ENCODE peak calls at places on chromosomes 1 and 21, in seven cellular contexts. One of them, this sample, is unnamed. For H3K4me1 and H3K9me2, the result is how much of the 10 kb centered on the place peaks cover.

GRCh38 chr1:28246427-28246832 is 10.5 kb downstream of the ATP5IF1 start:
- DNase-seq in hepatocyte: peak
- DNase-seq in GM23248: peak
- DNase-seq in GM23338: peak
- DNase-seq in OCI-LY7: peak
- DNase-seq in HCT116: no peak
- DNase-seq in SK-N-SH: no peak
- DNase-seq in this sample: peak

GRCh38 chr1:244361764-244362473 is 89.8 kb downstream of the ADSS2 start:
- DNase-seq in hepatocyte: peak
- DNase-seq in SK-N-SH: no peak
- DNase-seq in HCT116: no peak
- DNase-seq in GM23338: peak
- DNase-seq in OCI-LY7: no peak
- DNase-seq in GM23248: peak
- DNase-seq in this sample: no peak

GRCh38 chr1:40038693-40039092 is 1.8 kb upstream of the CAP1 start:
- DNase-seq in GM23248: no peak
- DNase-seq in GM23338: no peak
- DNase-seq in HCT116: no peak
- DNase-seq in OCI-LY7: peak
- DNase-seq in hepatocyte: no peak
- DNase-seq in SK-N-SH: no peak
- DNase-seq in this sample: no peak

GRCh38 chr1:6276765-6277555 is 16.1 kb upstream of the GPR153 start:
- DNase-seq in HCT116: no peak
- DNase-seq in SK-N-SH: no peak
- DNase-seq in OCI-LY7: no peak
- DNase-seq in hepatocyte: no peak
- DNase-seq in GM23338: no peak
- DNase-seq in GM23248: no peak
- DNase-seq in this sample: no peak

GRCh38 chr1:193322218-193322617 is 135.8 kb upstream of the B3GALT2 start:
- DNase-seq in GM23338: peak
- DNase-seq in HCT116: peak
- DNase-seq in GM23248: peak
- DNase-seq in hepatocyte: no peak
- DNase-seq in SK-N-SH: no peak
- DNase-seq in OCI-LY7: no peak
- DNase-seq in this sample: peak

GRCh38 chr1:11422701-11423100 is 56.3 kb upstream of the DISP3 start:
- DNase-seq in GM23338: no peak
- DNase-seq in GM23248: no peak
- DNase-seq in OCI-LY7: no peak
- DNase-seq in HCT116: no peak
- DNase-seq in hepatocyte: no peak
- DNase-seq in SK-N-SH: no peak
- DNase-seq in this sample: no peak

GRCh38 chr21:45630876-45631275 is 12.6 kb upstream of the PCBP3 start:
- DNase-seq in SK-N-SH: no peak
- DNase-seq in GM23248: no peak
- DNase-seq in hepatocyte: peak
- DNase-seq in HCT116: no peak
- DNase-seq in GM23338: no peak
- DNase-seq in OCI-LY7: no peak
- DNase-seq in this sample: no peak

GRCh38 chr1:238991730-238992490 is 394.5 kb upstream of the CHRM3 start:
- DNase-seq in GM23338: no peak
- DNase-seq in GM23248: no peak
- DNase-seq in OCI-LY7: no peak
- DNase-seq in HCT116: no peak
- DNase-seq in hepatocyte: no peak
- DNase-seq in SK-N-SH: peak
- DNase-seq in this sample: no peak

GRCh38 chr1:39562886-39563285 is 13.7 kb downstream of the PABPC4 start:
- DNase-seq in GM23338: no peak
- DNase-seq in OCI-LY7: no peak
- DNase-seq in GM23248: no peak
- DNase-seq in SK-N-SH: no peak
- DNase-seq in HCT116: no peak
- DNase-seq in hepatocyte: no peak
- DNase-seq in this sample: no peak

DNA sequence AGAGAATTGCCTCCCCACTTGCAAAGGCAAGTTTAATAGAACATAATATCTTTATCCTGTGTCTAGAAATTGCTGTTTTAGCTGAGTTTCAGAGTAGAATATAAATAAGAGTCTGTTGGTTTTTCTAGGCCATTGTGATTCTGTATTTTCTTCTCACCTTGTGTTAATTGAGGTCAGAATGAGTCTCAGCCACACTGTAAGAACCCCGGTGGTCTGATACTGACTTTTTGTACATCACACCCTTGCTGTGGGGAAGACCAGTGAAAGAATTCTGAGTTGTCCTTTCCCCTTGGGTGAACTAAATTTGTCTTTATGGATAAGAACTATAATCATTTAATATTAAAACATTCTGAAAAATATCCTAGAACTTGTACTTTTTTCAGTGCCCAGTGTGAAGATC is 6.8 kb downstream of the HIPK1 start:
- DNase-seq in GM23248: no peak
- DNase-seq in HCT116: no peak
- DNase-seq in GM23338: no peak
- DNase-seq in SK-N-SH: no peak
- DNase-seq in OCI-LY7: no peak
- DNase-seq in hepatocyte: no peak
- DNase-seq in this sample: no peak
- H3K4me1 ChIP-seq in GM23248: under half
- H3K4me1 ChIP-seq in HCT116: under half
- H3K4me1 ChIP-seq in GM23338: under half
- H3K4me1 ChIP-seq in SK-N-SH: under half
- H3K4me1 ChIP-seq in OCI-LY7: half or more
- H3K4me1 ChIP-seq in hepatocyte: under half
- H3K4me1 ChIP-seq in this sample: under half

DNA sequence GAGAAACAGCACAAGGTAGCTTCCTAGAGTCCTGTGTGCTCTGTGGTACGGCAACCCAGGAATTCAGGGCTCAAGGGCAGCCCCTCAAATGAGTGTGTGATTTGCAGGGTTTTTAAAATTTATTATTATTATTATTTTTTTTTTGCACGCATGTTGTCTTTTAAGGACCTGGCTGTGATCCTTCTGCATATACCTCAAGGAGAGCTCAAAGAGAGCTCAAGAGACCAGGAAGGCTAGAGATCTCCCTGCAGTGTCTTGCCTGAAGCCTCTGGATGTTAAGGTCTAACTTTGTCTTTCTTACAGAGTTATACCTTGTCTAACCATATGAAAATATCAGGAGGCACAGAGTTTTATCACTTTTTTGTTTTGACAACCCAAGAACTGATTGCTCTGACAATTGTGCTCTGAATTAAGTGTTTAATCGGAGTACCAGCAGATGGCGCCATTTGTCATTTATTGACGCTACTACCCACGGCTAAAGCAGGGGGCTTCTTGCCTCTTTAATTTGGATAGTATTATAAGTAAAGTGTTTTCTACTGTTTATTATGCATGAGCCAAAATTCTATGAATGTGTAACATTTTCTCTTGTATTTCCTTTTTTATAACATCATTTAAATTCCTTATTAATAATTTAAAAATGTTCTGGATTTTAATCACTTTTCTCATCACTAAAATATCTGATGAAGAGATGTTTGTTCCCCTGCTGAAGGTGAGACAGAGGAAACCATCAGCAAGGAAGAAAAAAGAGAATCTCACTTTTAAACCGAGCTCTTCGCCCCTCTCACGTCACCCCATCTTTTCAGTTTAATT is 35.8 kb upstream of the LMO4 start:
- DNase-seq in HCT116: peak
- DNase-seq in GM23248: peak
- DNase-seq in hepatocyte: peak
- DNase-seq in OCI-LY7: peak
- DNase-seq in GM23338: peak
- DNase-seq in SK-N-SH: peak
- DNase-seq in this sample: peak
- TF ChIP-seq EZH2phosphoT487 in HCT116: no peak
- TF ChIP-seq EZH2phosphoT487 in GM23248: no peak
- TF ChIP-seq EZH2phosphoT487 in hepatocyte: no peak
- TF ChIP-seq EZH2phosphoT487 in OCI-LY7: no peak
- TF ChIP-seq EZH2phosphoT487 in GM23338: no peak
- TF ChIP-seq EZH2phosphoT487 in SK-N-SH: no peak
- TF ChIP-seq EZH2phosphoT487 in this sample: no peak

DNA sequence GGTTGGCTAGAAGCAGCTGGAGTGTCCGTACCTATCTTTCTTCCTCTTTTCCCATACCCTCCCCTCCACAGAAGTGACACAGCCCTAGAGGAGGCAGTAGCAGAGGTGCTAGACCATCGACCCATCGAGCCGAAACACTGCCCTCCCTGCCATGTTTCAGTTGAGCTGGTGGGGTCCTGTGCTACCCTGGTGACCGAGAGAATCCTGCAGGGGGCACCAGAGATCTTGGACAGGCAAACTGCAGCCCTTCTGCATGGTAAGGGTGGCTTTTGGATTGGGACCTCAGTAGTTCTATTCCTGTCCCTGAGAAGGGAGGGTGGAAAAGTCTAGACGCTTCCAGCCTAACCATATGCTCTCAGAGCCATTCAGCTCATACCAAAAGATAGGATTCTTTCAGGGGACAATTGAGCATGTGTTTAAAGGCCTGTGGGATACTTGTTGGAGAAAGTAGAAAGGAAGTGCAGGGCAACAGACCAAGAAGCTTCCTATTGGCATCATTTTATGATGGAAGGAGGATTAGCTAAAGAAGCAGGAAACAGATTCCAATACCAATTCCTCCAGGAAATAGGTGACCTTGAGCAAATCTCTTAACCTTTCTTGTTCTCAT is 11.7 kb upstream of the BNIPL start:
- DNase-seq in GM23338: peak
- DNase-seq in SK-N-SH: peak
- DNase-seq in hepatocyte: peak
- DNase-seq in OCI-LY7: peak
- DNase-seq in GM23248: peak
- DNase-seq in HCT116: peak
- DNase-seq in this sample: peak
- H3K9me2 ChIP-seq in GM23338: under half
- H3K9me2 ChIP-seq in SK-N-SH: under half
- H3K9me2 ChIP-seq in hepatocyte: under half
- H3K9me2 ChIP-seq in OCI-LY7: under half
- H3K9me2 ChIP-seq in GM23248: under half
- H3K9me2 ChIP-seq in HCT116: under half
- H3K9me2 ChIP-seq in this sample: under half

DNA sequence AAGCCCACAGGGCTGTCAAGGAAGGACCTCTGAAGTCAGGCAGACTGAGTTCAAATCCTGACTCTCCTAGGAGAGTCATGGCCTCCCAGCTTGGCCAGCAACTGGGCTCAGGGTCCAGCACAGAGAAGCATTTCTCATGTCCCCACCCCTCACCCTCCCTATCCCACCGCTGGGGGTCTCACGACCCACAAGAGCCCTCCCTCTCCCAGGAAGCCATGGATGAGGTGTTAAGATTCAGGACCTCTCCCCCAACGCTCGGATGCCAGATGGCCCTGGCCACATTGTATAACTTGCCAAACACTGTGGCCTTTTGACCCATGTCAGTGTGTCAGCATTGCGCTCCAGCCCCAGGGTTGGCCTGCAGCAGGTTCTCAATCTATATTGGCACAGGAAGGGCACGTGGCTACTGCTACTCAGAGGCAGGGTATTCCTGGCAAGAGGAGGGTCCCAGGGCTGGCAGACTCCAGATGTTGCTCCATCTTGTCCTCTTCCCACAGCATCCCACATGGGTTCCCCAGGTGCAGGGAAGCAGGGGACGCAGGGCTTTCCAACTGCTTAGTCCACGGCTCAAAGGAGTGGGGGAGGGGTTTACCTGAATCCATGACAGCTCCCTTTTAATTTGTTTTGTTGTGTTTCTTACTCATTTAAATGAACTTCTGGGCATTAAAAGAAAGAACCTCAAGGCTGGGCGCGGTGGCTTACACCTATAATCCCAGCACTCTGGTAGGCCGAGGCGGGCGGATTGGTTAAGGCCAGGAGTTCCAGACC is 10.5 kb downstream of the SLC2A1 start:
- DNase-seq in SK-N-SH: peak
- DNase-seq in OCI-LY7: no peak
- DNase-seq in hepatocyte: no peak
- DNase-seq in GM23248: no peak
- DNase-seq in HCT116: no peak
- DNase-seq in GM23338: peak
- DNase-seq in this sample: no peak
- H3K4me1 ChIP-seq in SK-N-SH: under half
- H3K4me1 ChIP-seq in OCI-LY7: half or more
- H3K4me1 ChIP-seq in hepatocyte: under half
- H3K4me1 ChIP-seq in GM23248: under half
- H3K4me1 ChIP-seq in HCT116: half or more
- H3K4me1 ChIP-seq in GM23338: half or more
- H3K4me1 ChIP-seq in this sample: half or more